ENCODE peak calls at places on chromosomes 3 and 15, in seven cellular contexts. Q is CD8-positive, alpha-beta memory T cell; O is body of pancreas; T is cardiac muscle cell; R is trophoblast cell; I is aorta; P is osteoblast. J is an unnamed sample. For H3K36me3, the result is how much of the 10 kb centered on the place peaks cover.

GRCh38 chr3:62874398-62875102 is 666 bp downstream of the CADPS start:
- DNase-seq in Q (no peak), O (peak), T (no peak), R (no peak), I (no peak), P (peak), J (no peak)

GRCh38 chr15:42999201-42999779 is 78.7 kb upstream of the TTBK2 start:
- DNase-seq in Q (no peak), O (no peak), T (no peak), R (no peak), I (no peak), P (peak), J (no peak)

GRCh38 chr3:7734456-7734855 is 767.2 kb upstream of the LMCD1 start:
- DNase-seq in Q (no peak), O (no peak), T (no peak), R (no peak), I (no peak), P (no peak), J (no peak)

GRCh38 chr3:20558161-20558560 is 372.2 kb upstream of the SGO1 start:
- DNase-seq in Q (no peak), O (no peak), T (no peak), R (no peak), I (no peak), P (no peak), J (no peak)

GRCh38 chr15:27587810-27588209 is 511.3 kb downstream of the OCA2 start:
- DNase-seq in Q (no peak), O (peak), T (no peak), R (no peak), I (no peak), P (no peak), J (no peak)

GRCh38 chr3:77420316-77420715 is 380.4 kb downstream of the ROBO2 start:
- DNase-seq in Q (no peak), O (no peak), T (no peak), R (no peak), I (no peak), P (no peak), J (no peak)

GRCh38 chr3:197181751-197182150 is 116.7 kb downstream of the DLG1 start:
- DNase-seq in Q (no peak), O (peak), T (peak), R (no peak), I (no peak), P (no peak), J (no peak)

GRCh38 chr3:53083949-53084309 is 38.1 kb upstream of the SFMBT1 start:
- DNase-seq in Q (no peak), O (no peak), T (peak), R (no peak), I (peak), P (no peak), J (no peak)

GRCh38 chr3:86282106-86282787 is 708.7 kb downstream of the VGLL3 start:
- DNase-seq in Q (peak), O (no peak), T (no peak), R (no peak), I (no peak), P (no peak), J (no peak)

GRCh38 chr15:85620321-85621044 is 174.2 kb downstream of the KLHL25 start:
- DNase-seq in Q (no peak), O (peak), T (peak), R (no peak), I (no peak), P (peak), J (no peak)

GRCh38 chr3:129415378-129415777 is 13.1 kb downstream of the EFCAB12 start:
- DNase-seq in Q (no peak), O (no peak), T (no peak), R (no peak), I (no peak), P (no peak), J (no peak)

GRCh38 chr3:14512944-14513332 is 27.2 kb downstream of the GRIP2 start:
- DNase-seq in Q (no peak), O (no peak), T (no peak), R (no peak), I (no peak), P (peak), J (no peak)

GRCh38 chr15:100900136-100900894 is 18.8 kb upstream of the LRRK1 start:
- DNase-seq in Q (no peak), O (peak), T (no peak), R (no peak), I (no peak), P (no peak), J (no peak)

GRCh38 chr15:63856711-63857458 is 23.1 kb upstream of the HERC1 start:
- DNase-seq in Q (no peak), O (no peak), T (peak), R (peak), I (no peak), P (no peak), J (peak)

GRCh38 chr3:62562596-62562995 is 189.2 kb upstream of the FEZF2 start:
- DNase-seq in Q (no peak), O (no peak), T (peak), R (no peak), I (no peak), P (no peak), J (no peak)

GRCh38 chr3:3683261-3683660 is 116.0 kb upstream of the LRRN1 start:
- DNase-seq in Q (no peak), O (no peak), T (no peak), R (no peak), I (no peak), P (no peak), J (no peak)

GRCh38 chr15:76206325-76206976 is 104.8 kb downstream of the ETFA start:
- DNase-seq in Q (no peak), O (peak), T (peak), R (no peak), I (peak), P (peak), J (peak)

GRCh38 chr15:89680282-89680873 is 1.2 kb upstream of the PLIN1 start:
- DNase-seq in Q (no peak), O (peak), T (peak), R (no peak), I (no peak), P (peak), J (peak)

GRCh38 chr3:52188586-52189404 is 9.2 kb upstream of the ALAS1 start:
- DNase-seq in Q (no peak), O (no peak), T (no peak), R (peak), I (no peak), P (no peak), J (no peak)

GRCh38 chr3:32276279-32276841 is 37.9 kb downstream of the CMTM8 start:
- DNase-seq in Q (no peak), O (no peak), T (peak), R (peak), I (no peak), P (no peak), J (peak)

GRCh38 chr15:88800026-88800425 is 3.2 kb upstream of the ACAN start:
- DNase-seq in Q (no peak), O (no peak), T (no peak), R (no peak), I (no peak), P (peak), J (no peak)

GRCh38 chr15:83695901-83696425 is 42.0 kb downstream of the ADAMTSL3 start:
- DNase-seq in Q (no peak), O (no peak), T (peak), R (no peak), I (no peak), P (peak), J (no peak)

GRCh38 chr15:25391971-25392733 is 46.7 kb downstream of the UBE3A start:
- DNase-seq in Q (no peak), O (no peak), T (peak), R (no peak), I (no peak), P (peak), J (no peak)

GRCh38 chr3:155426524-155427230 is 133.2 kb upstream of the STRIT1 start:
- DNase-seq in Q (no peak), O (no peak), T (no peak), R (peak), I (no peak), P (no peak), J (no peak)

GRCh38 chr15:28896944-28897343 is 11.2 kb downstream of the APBA2 start:
- DNase-seq in Q (no peak), O (no peak), T (peak), R (no peak), I (no peak), P (peak), J (no peak)

GRCh38 chr3:147656023-147656422 is 246.9 kb downstream of the ZIC1 start:
- DNase-seq in Q (no peak), O (no peak), T (no peak), R (no peak), I (no peak), P (no peak), J (no peak)

GRCh38 chr3:119669906-119670570 is 7.2 kb downstream of the COX17 start:
- DNase-seq in Q (no peak), O (no peak), T (peak), R (no peak), I (no peak), P (no peak), J (no peak)

GRCh38 chr3:46693038-46693896 is at the start of gene ALS2CL:
- DNase-seq in Q (peak), O (peak), T (peak), R (peak), I (peak), P (peak), J (peak)

GRCh38 chr3:115518100-115518852 is 105.0 kb upstream of the GAP43 start:
- DNase-seq in Q (no peak), O (peak), T (peak), R (no peak), I (peak), P (peak), J (peak)

GRCh38 chr3:48765376-48765775 is 48.4 kb upstream of the IP6K2 start:
- DNase-seq in Q (no peak), O (peak), T (peak), R (no peak), I (no peak), P (no peak), J (no peak)

GRCh38 chr15:91922701-91923279 is 69.3 kb downstream of the SLCO3A1 start:
- DNase-seq in Q (no peak), O (peak), T (no peak), R (no peak), I (no peak), P (no peak), J (no peak)

GRCh38 chr3:42906085-42906904 is at the start of gene ZNF662:
- DNase-seq in Q (no peak), O (peak), T (peak), R (peak), I (peak), P (peak), J (peak)

GRCh38 chr15:42108189-42108588 is 13.8 kb upstream of the PLA2G4D start:
- DNase-seq in Q (no peak), O (no peak), T (no peak), R (no peak), I (no peak), P (no peak), J (no peak)

GRCh38 chr15:75195766-75196241 is 5.9 kb upstream of the C15orf39 start:
- DNase-seq in Q (no peak), O (peak), T (no peak), R (no peak), I (no peak), P (no peak), J (no peak)

GRCh38 chr15:74674161-74674560 is 21.7 kb downstream of the EDC3 start:
- DNase-seq in Q (no peak), O (no peak), T (no peak), R (peak), I (no peak), P (no peak), J (peak)

GRCh38 chr3:186552408-186553031 is 8.3 kb upstream of the CRYGS start:
- DNase-seq in Q (no peak), O (no peak), T (no peak), R (no peak), I (no peak), P (no peak), J (no peak)

GRCh38 chr15:55327392-55327791 is 8.4 kb downstream of the PIGB start:
- DNase-seq in Q (no peak), O (no peak), T (no peak), R (no peak), I (no peak), P (no peak), J (no peak)

GRCh38 chr3:9041626-9042025 is 78.4 kb upstream of the RAD18 start:
- DNase-seq in Q (no peak), O (no peak), T (no peak), R (no peak), I (no peak), P (no peak), J (no peak)
- H3K36me3 ChIP-seq in Q (under half), O (under half), T (under half), R (under half), I (under half), P (under half), J (under half)

GRCh38 chr3:194407423-194407822 is 8.4 kb upstream of the GP5 start:
- DNase-seq in Q (no peak), O (no peak), T (peak), R (no peak), I (no peak), P (no peak), J (no peak)
- H3K36me3 ChIP-seq in Q (under half), O (under half), T (under half), R (under half), I (under half), P (half or more), J (under half)

DNA sequence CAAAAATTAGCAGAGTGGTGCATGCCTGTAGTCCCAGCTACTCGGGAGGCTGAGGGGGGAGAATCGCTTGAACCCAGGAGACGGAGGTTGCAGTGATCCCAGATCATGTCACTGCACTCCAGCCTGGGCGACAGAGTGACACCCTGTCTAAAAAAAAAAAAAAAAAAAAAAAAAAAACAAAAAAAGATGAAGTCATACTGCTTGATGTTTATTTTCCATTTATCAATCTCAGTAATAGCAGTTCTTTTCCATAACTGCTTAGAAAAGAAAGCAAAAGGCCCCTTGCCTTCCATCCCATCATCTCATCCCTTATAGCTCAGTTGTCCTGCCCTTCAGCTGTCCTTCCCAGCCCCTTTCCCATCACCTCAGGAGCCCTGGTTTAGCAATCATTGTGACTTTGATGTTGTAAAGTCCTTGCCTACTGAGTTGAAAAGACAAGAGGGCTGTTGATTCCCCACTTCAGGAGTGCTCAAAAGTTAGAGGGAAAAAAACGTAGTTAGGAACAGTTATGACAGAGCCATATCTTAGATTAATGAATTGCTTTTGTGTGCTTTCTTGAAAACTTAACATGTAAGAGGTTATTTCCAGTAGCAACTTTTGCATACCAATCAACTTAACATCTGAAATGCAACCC is 18.0 kb upstream of the THRB start:
- DNase-seq in Q (no peak), O (no peak), T (no peak), R (no peak), I (no peak), P (no peak), J (no peak)
- H3K36me3 ChIP-seq in Q (under half), O (under half), T (under half), R (under half), I (under half), P (under half), J (under half)

DNA sequence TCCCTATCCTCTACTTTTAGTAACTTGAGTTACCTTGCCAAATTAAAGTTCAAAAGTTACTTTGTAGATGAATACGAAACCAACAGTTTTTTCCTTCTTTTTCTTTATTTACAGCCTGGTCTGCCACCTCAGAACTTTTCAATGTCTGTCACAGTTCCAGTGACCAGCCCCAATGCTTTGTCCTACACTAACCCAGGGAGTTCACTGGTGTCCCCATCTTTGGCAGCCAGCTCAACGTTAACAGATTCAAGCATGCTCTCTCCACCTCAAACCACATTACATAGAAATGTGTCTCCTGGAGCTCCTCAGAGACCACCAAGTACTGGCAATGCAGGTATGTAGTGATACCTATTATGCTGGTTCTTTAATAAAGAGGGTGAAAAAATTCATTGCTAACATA is 59.0 kb downstream of the LYSMD4 start:
- DNase-seq in Q (no peak), O (no peak), T (no peak), R (no peak), I (no peak), P (no peak), J (no peak)
- H3K36me3 ChIP-seq in Q (under half), O (under half), T (half or more), R (under half), I (under half), P (under half), J (under half)

GRCh38 chr15:34851007-34851406 is 55.7 kb upstream of the ACTC1 start:
- DNase-seq in Q (no peak), O (no peak), T (no peak), R (no peak), I (no peak), P (no peak), J (no peak)

GRCh38 chr15:34853001-34853758 is 57.8 kb upstream of the ACTC1 start:
- DNase-seq in Q (no peak), O (no peak), T (peak), R (no peak), I (no peak), P (no peak), J (no peak)

GRCh38 chr15:34855397-34855796 is 60.0 kb upstream of the ACTC1 start:
- DNase-seq in Q (no peak), O (no peak), T (peak), R (no peak), I (no peak), P (no peak), J (no peak)

GRCh38 chr15:34851751-34852150 is 56.4 kb upstream of the ACTC1 start:
- DNase-seq in Q (no peak), O (no peak), T (no peak), R (no peak), I (no peak), P (no peak), J (no peak)

GRCh38 chr15:34855893-34856292 is 60.5 kb upstream of the ACTC1 start:
- DNase-seq in Q (no peak), O (no peak), T (peak), R (no peak), I (no peak), P (no peak), J (no peak)
- H3K36me3 ChIP-seq in Q (under half), O (under half), T (under half), R (under half), I (under half), P (under half), J (under half)

GRCh38 chr15:79674124-79674465 is 222.7 kb downstream of the MTHFS start:
- DNase-seq in Q (no peak), O (no peak), T (no peak), R (no peak), I (no peak), P (no peak), J (no peak)
- H3K36me3 ChIP-seq in Q (under half), O (under half), T (under half), R (under half), I (under half), P (under half), J (under half)

J was measured in PC-9.